ENCODE peak calls at places on chromosomes 2 and 18, in seven cellular contexts. One of them, this sample, is unnamed.

GRCh38 chr2:133326651-133327397 is 241.4 kb downstream of the NCKAP5 start:
- DNase-seq in adipocyte: no peak
- DNase-seq in progenitor cell of endocrine pancreas: no peak
- DNase-seq in AG09309: peak; percentile 52
- DNase-seq in HTR-8/SVneo: peak; percentile 83
- DNase-seq in Right ventricle myocardium superior: no peak
- DNase-seq in stimulated activated naive CD8-positive, alpha-beta T cell treated with anti-CD3 and anti-CD28 coated beads, Interleukin-15, Interleukin-2, amounts not matched to agents 100 U/mL and 50 U/mL, for 24 hours: no peak
- DNase-seq in this sample: peak; percentile 56

GRCh38 chr2:160566717-160567116 is 73.1 kb upstream of the RBMS1 start:
- DNase-seq in Right ventricle myocardium superior: no peak
- DNase-seq in stimulated activated naive CD8-positive, alpha-beta T cell treated with anti-CD3 and anti-CD28 coated beads, Interleukin-15, Interleukin-2, amounts not matched to agents 100 U/mL and 50 U/mL, for 24 hours: no peak
- DNase-seq in AG09309: peak; percentile 47
- DNase-seq in HTR-8/SVneo: no peak
- DNase-seq in progenitor cell of endocrine pancreas: no peak
- DNase-seq in adipocyte: peak; percentile 89
- DNase-seq in this sample: no peak

GRCh38 chr2:21915201-21915600 is 791.4 kb downstream of the TDRD15 start:
- DNase-seq in AG09309: no peak
- DNase-seq in progenitor cell of endocrine pancreas: no peak
- DNase-seq in adipocyte: no peak
- DNase-seq in Right ventricle myocardium superior: no peak
- DNase-seq in stimulated activated naive CD8-positive, alpha-beta T cell treated with anti-CD3 and anti-CD28 coated beads, Interleukin-15, Interleukin-2, amounts not matched to agents 100 U/mL and 50 U/mL, for 24 hours: no peak
- DNase-seq in HTR-8/SVneo: no peak
- DNase-seq in this sample: no peak

GRCh38 chr2:216897561-216898203 is 37.8 kb upstream of the TNP1 start:
- DNase-seq in progenitor cell of endocrine pancreas: no peak
- DNase-seq in adipocyte: no peak
- DNase-seq in HTR-8/SVneo: no peak
- DNase-seq in AG09309: no peak
- DNase-seq in stimulated activated naive CD8-positive, alpha-beta T cell treated with anti-CD3 and anti-CD28 coated beads, Interleukin-15, Interleukin-2, amounts not matched to agents 100 U/mL and 50 U/mL, for 24 hours: no peak
- DNase-seq in Right ventricle myocardium superior: no peak
- DNase-seq in this sample: peak; percentile 75

GRCh38 chr18:49562481-49563129 is 748 bp downstream of the LIPG start:
- DNase-seq in HTR-8/SVneo: no peak
- DNase-seq in AG09309: no peak
- DNase-seq in adipocyte: no peak
- DNase-seq in progenitor cell of endocrine pancreas: no peak
- DNase-seq in stimulated activated naive CD8-positive, alpha-beta T cell treated with anti-CD3 and anti-CD28 coated beads, Interleukin-15, Interleukin-2, amounts not matched to agents 100 U/mL and 50 U/mL, for 24 hours: no peak
- DNase-seq in Right ventricle myocardium superior: no peak
- DNase-seq in this sample: no peak

GRCh38 chr2:31372097-31372496 is 42.4 kb downstream of the XDH start:
- DNase-seq in Right ventricle myocardium superior: no peak
- DNase-seq in stimulated activated naive CD8-positive, alpha-beta T cell treated with anti-CD3 and anti-CD28 coated beads, Interleukin-15, Interleukin-2, amounts not matched to agents 100 U/mL and 50 U/mL, for 24 hours: no peak
- DNase-seq in adipocyte: no peak
- DNase-seq in AG09309: no peak
- DNase-seq in progenitor cell of endocrine pancreas: no peak
- DNase-seq in HTR-8/SVneo: no peak
- DNase-seq in this sample: no peak

GRCh38 chr2:191065785-191066184 is 51.8 kb upstream of the STAT1 start:
- DNase-seq in Right ventricle myocardium superior: no peak
- DNase-seq in HTR-8/SVneo: no peak
- DNase-seq in AG09309: no peak
- DNase-seq in progenitor cell of endocrine pancreas: no peak
- DNase-seq in stimulated activated naive CD8-positive, alpha-beta T cell treated with anti-CD3 and anti-CD28 coated beads, Interleukin-15, Interleukin-2, amounts not matched to agents 100 U/mL and 50 U/mL, for 24 hours: no peak
- DNase-seq in adipocyte: peak; percentile 38
- DNase-seq in this sample: no peak

GRCh38 chr18:13653746-13654455 is 72.5 kb downstream of the FAM210A start:
- DNase-seq in progenitor cell of endocrine pancreas: no peak
- DNase-seq in Right ventricle myocardium superior: no peak
- DNase-seq in HTR-8/SVneo: no peak
- DNase-seq in adipocyte: no peak
- DNase-seq in AG09309: no peak
- DNase-seq in stimulated activated naive CD8-positive, alpha-beta T cell treated with anti-CD3 and anti-CD28 coated beads, Interleukin-15, Interleukin-2, amounts not matched to agents 100 U/mL and 50 U/mL, for 24 hours: no peak
- DNase-seq in this sample: no peak

GRCh38 chr2:181632733-181633401 is 24.0 kb downstream of the CERKL start:
- DNase-seq in HTR-8/SVneo: no peak
- DNase-seq in adipocyte: no peak
- DNase-seq in Right ventricle myocardium superior: no peak
- DNase-seq in AG09309: no peak
- DNase-seq in progenitor cell of endocrine pancreas: no peak
- DNase-seq in stimulated activated naive CD8-positive, alpha-beta T cell treated with anti-CD3 and anti-CD28 coated beads, Interleukin-15, Interleukin-2, amounts not matched to agents 100 U/mL and 50 U/mL, for 24 hours: no peak
- DNase-seq in this sample: no peak